ENCODE peak calls at places on chromosomes 13 and 19, in seven cellular contexts. T is transverse colon, Y is suprapubic skin, L is upper lobe of left lung, U is SK-N-SH, N is Panc1, D is stomach. S is an unnamed sample.

GRCh38 chr13:98528663-98529064 is 48.2 kb downstream of the STK24 start:
- DNase-seq in T (no peak), Y (no peak), L (no peak), U (no peak), N (no peak), D (no peak), S (peak)

GRCh38 chr13:67769987-67770341 is 539.8 kb upstream of the PCDH9 start:
- DNase-seq in T (no peak), Y (no peak), L (no peak), U (no peak), N (no peak), D (no peak), S (no peak)

GRCh38 chr13:79491715-79492114 is 10.8 kb downstream of the NDFIP2 start:
- DNase-seq in T (no peak), Y (no peak), L (no peak), U (no peak), N (no peak), D (no peak), S (no peak)

GRCh38 chr19:15902254-15902653 is 4.4 kb upstream of the CYP4F2 start:
- DNase-seq in T (no peak), Y (no peak), L (no peak), U (no peak), N (no peak), D (no peak), S (no peak)

GRCh38 chr13:45238945-45239795 is 38.3 kb upstream of the KCTD4 start:
- DNase-seq in T (no peak), Y (no peak), L (no peak), U (no peak), N (no peak), D (no peak), S (no peak)

GRCh38 chr13:41995946-41996345 is 35.0 kb upstream of the VWA8 start:
- DNase-seq in T (no peak), Y (no peak), L (no peak), U (no peak), N (no peak), D (no peak), S (no peak)

GRCh38 chr13:26557393-26558073 is at the start of gene WASF3:
- DNase-seq in T (peak), Y (peak), L (peak), U (peak), N (peak), D (peak), S (peak)

GRCh38 chr13:44301639-44302015 is 72.0 kb upstream of the SERP2 start:
- DNase-seq in T (no peak), Y (no peak), L (no peak), U (no peak), N (no peak), D (no peak), S (no peak)

GRCh38 chr19:37635076-37636056 is 19.9 kb downstream of the ZFP30 start:
- DNase-seq in T (no peak), Y (no peak), L (no peak), U (no peak), N (no peak), D (no peak), S (no peak)

GRCh38 chr13:26220575-26220974 is 1.5 kb downstream of the RNF6 start:
- DNase-seq in T (no peak), Y (no peak), L (no peak), U (no peak), N (peak), D (no peak), S (no peak)

GRCh38 chr19:57870225-57870624 is 18.6 kb downstream of the ZNF814 start:
- DNase-seq in T (no peak), Y (no peak), L (no peak), U (no peak), N (no peak), D (no peak), S (no peak)

GRCh38 chr13:70338608-70339007 is 230.4 kb upstream of the KLHL1 start:
- DNase-seq in T (no peak), Y (no peak), L (no peak), U (no peak), N (no peak), D (no peak), S (no peak)

GRCh38 chr13:70333752-70334151 is 225.5 kb upstream of the KLHL1 start:
- DNase-seq in T (no peak), Y (no peak), L (no peak), U (no peak), N (no peak), D (no peak), S (no peak)

DNA sequence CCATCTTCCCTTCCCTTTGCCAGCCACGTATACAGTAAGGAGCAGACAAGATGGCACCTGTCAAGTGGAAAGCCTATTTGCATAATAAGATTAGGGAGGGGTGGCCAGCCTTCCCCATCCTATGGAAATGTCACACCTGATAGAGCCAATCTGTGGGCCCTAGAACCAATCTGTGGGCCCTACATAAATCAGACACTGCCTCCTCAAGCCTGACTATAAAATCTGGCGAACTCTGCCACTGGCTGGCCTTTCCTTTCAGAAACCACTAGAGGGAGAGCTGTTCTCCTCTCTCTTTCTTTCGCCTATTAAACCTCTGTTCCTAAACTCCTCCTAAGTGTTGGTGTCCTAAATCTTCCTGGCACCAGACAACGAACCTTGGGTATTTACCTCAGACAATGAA is 231.5 kb upstream of the KLHL1 start:
- DNase-seq in T (no peak), Y (no peak), L (no peak), U (no peak), N (peak), D (peak), S (no peak)
- TF ChIP-seq CTCF in T (peak), Y (no peak), L (no peak), U (peak), N (peak), D (peak), S (no peak)

DNA sequence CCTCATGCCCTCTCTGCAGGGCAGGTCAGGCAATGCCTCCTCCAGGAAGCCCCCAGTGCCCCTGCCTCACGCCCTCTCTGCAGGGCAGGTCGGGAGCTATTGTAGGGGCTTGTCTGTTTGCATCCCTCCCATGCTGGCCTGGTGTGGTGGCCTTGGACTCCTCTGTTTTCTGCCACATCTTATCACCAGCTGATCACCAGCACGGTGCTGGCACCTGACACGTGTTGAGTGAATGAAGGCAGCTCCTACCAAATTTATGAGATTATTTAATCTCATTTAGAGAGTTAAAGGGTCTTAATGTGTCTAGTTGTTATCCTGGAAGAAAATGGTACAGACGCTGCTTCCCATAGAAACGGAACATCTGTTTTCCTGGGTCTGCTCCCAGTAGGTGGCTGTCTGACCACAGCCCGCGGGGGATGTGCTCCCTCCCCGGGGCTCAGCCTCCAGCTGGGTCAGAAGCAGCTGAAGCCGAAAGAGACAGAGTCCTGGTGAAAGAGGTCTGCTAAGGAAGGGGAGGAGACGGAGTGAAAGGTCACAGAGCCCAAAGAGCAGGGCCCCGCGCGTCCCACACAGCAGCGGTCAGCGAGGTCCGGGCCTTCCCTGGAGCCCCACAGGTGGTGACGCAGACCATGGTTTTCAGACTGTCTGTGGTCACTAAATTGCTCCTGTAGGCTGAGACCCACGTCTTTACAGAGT is 51.7 kb upstream of the C13orf46 start:
- DNase-seq in T (peak), Y (no peak), L (no peak), U (peak), N (no peak), D (no peak), S (peak)
- H3K4me3 ChIP-seq in T (no peak), Y (no peak), L (no peak), U (no peak), N (no peak), D (no peak), S (no peak)

GRCh38 chr19:13850910-13851753 is 25.8 kb upstream of the NANOS3 start:
- DNase-seq in T (peak), Y (peak), L (peak), U (peak), N (no peak), D (peak), S (peak)
- TF ChIP-seq POLR2AphosphoS5 in T (peak), Y (peak), L (peak), U (peak), N (peak), D (peak), S (peak)

DNA sequence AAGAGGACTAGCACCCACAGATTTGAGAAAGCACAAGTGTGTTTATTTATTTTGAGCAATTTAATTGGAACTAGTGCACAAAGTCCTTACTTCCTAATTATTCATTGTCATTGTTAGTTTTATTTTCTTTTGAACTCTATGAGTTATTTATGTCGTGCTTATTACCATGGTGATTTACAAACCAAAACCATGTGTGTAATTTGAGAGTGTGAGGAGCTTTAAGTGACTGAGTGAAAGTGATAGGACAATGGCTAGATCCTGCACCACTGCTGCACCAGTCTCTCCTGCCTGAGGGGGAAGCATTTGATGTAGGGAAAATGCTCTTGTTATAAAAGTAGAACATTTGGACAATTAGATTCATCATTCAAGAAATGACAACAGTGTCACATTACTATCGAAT is 172.3 kb upstream of the KLF12 start:
- DNase-seq in T (no peak), Y (no peak), L (no peak), U (peak), N (no peak), D (no peak), S (no peak)
- TF ChIP-seq CTCF in T (no peak), Y (no peak), L (no peak), U (no peak), N (no peak), D (no peak), S (no peak)

GRCh38 chr19:13024958-13025653 is 29.8 kb downstream of the NFIX start:
- DNase-seq in T (peak), Y (no peak), L (peak), U (no peak), N (no peak), D (no peak), S (peak)
- H3K4me3 ChIP-seq in T (peak), Y (peak), L (no peak), U (peak), N (peak), D (peak), S (peak)

DNA sequence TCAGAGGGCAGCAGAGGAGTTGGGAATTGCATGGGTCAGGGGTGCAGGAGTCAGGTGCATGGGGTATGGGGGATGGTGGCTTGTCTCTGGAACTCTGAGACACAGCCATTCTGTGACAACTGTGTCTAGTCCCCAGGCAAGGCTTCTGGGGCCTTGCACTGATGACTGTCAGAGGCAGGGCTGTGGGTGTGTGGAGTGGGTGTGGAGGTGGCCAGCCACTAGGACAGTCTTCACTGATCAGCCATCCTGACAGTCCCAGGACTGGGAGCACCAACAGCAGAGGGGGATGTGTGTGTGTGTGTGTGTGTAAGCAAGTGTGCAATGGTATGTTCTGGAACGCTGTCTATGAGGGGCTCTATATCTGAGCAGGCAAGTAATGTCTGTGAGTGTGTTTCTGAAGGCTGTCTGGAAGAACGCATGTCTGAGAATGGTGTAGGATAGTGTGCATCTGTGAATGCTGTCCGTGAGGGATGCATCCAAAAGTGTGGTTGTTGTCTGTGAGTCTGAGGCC is 5.4 kb downstream of the NUMBL start:
- DNase-seq in T (no peak), Y (no peak), L (no peak), U (no peak), N (no peak), D (no peak), S (no peak)
- TF ChIP-seq POLR2AphosphoS5 in T (no peak), Y (no peak), L (no peak), U (no peak), N (no peak), D (no peak), S (no peak)

DNA sequence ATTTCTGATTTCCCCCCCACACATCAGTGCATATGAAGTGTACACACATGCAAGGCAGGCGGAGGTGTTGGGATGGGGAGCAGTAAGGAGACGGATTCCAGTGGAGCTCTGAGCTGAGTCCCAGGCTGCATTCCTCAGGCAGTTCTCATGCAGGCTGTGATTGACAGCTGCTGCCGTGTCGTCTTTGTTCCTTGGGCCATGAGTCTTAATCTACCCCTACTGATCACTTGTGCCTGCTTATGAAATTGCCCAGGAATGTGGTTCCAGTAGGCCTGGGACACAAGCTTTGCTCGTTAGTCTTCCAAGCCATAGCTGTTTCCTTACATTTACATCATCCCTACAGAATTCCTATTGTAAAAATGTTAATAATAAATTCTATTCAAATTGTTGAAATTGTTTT is 1241.9 kb downstream of the UQCRFS1 start:
- DNase-seq in T (no peak), Y (no peak), L (no peak), U (no peak), N (no peak), D (no peak), S (no peak)
- TF ChIP-seq CTCF in T (no peak), Y (no peak), L (no peak), U (no peak), N (no peak), D (no peak), S (no peak)